ENCODE peak calls at places on chromosomes 7 and 10, in seven cellular contexts. One of them, this sample, is unnamed.

GRCh38 chr7:70040971-70041766 is 442.9 kb downstream of the AUTS2 start:
- DNase-seq in astrocyte of the cerebellum: peak
- DNase-seq in PC-9: no peak
- DNase-seq in HFFc6: no peak
- DNase-seq in mammary epithelial cell: no peak
- DNase-seq in AG09319: no peak
- DNase-seq in foreskin fibroblast: no peak
- DNase-seq in this sample: no peak

GRCh38 chr7:158581440-158582088 is 6.1 kb downstream of the PTPRN2 start:
- DNase-seq in astrocyte of the cerebellum: no peak
- DNase-seq in PC-9: peak
- DNase-seq in HFFc6: no peak
- DNase-seq in mammary epithelial cell: no peak
- DNase-seq in AG09319: no peak
- DNase-seq in foreskin fibroblast: no peak
- DNase-seq in this sample: no peak

GRCh38 chr7:98622926-98623325 is 5.8 kb downstream of the NPTX2 start:
- DNase-seq in astrocyte of the cerebellum: no peak
- DNase-seq in PC-9: no peak
- DNase-seq in HFFc6: no peak
- DNase-seq in mammary epithelial cell: no peak
- DNase-seq in AG09319: no peak
- DNase-seq in foreskin fibroblast: no peak
- DNase-seq in this sample: no peak

GRCh38 chr10:103756277-103756869 is 99.0 kb downstream of the SH3PXD2A start:
- DNase-seq in astrocyte of the cerebellum: no peak
- DNase-seq in PC-9: no peak
- DNase-seq in HFFc6: no peak
- DNase-seq in mammary epithelial cell: no peak
- DNase-seq in AG09319: no peak
- DNase-seq in foreskin fibroblast: no peak
- DNase-seq in this sample: no peak

GRCh38 chr10:3886191-3886590 is 101.2 kb upstream of the KLF6 start:
- DNase-seq in astrocyte of the cerebellum: no peak
- DNase-seq in PC-9: no peak
- DNase-seq in HFFc6: no peak
- DNase-seq in mammary epithelial cell: no peak
- DNase-seq in AG09319: no peak
- DNase-seq in foreskin fibroblast: no peak
- DNase-seq in this sample: no peak

GRCh38 chr10:121598261-121599249 is at the start of gene FGFR2:
- DNase-seq in astrocyte of the cerebellum: no peak
- DNase-seq in PC-9: no peak
- DNase-seq in HFFc6: no peak
- DNase-seq in mammary epithelial cell: peak
- DNase-seq in AG09319: no peak
- DNase-seq in foreskin fibroblast: peak
- DNase-seq in this sample: peak

GRCh38 chr10:118818621-118819221 is 64.0 kb upstream of the CACUL1 start:
- DNase-seq in astrocyte of the cerebellum: no peak
- DNase-seq in PC-9: no peak
- DNase-seq in HFFc6: no peak
- DNase-seq in mammary epithelial cell: no peak
- DNase-seq in AG09319: no peak
- DNase-seq in foreskin fibroblast: no peak
- DNase-seq in this sample: no peak

GRCh38 chr7:264541-265191 is 25.3 kb upstream of the FOXL3 start:
- DNase-seq in astrocyte of the cerebellum: no peak
- DNase-seq in PC-9: peak
- DNase-seq in HFFc6: no peak
- DNase-seq in mammary epithelial cell: no peak
- DNase-seq in AG09319: no peak
- DNase-seq in foreskin fibroblast: no peak
- DNase-seq in this sample: no peak

GRCh38 chr10:128817636-128818035 is 649.4 kb upstream of the MGMT start:
- DNase-seq in astrocyte of the cerebellum: no peak
- DNase-seq in PC-9: no peak
- DNase-seq in HFFc6: no peak
- DNase-seq in mammary epithelial cell: no peak
- DNase-seq in AG09319: no peak
- DNase-seq in foreskin fibroblast: no peak
- DNase-seq in this sample: no peak

GRCh38 chr7:100894860-100895700 is 608 bp downstream of the ACHE start:
- DNase-seq in astrocyte of the cerebellum: no peak
- DNase-seq in PC-9: peak
- DNase-seq in HFFc6: no peak
- DNase-seq in mammary epithelial cell: no peak
- DNase-seq in AG09319: no peak
- DNase-seq in foreskin fibroblast: no peak
- DNase-seq in this sample: peak

GRCh38 chr7:54339074-54339473 is 203.1 kb upstream of the VSTM2A start:
- DNase-seq in astrocyte of the cerebellum: peak
- DNase-seq in PC-9: no peak
- DNase-seq in HFFc6: no peak
- DNase-seq in mammary epithelial cell: no peak
- DNase-seq in AG09319: no peak
- DNase-seq in foreskin fibroblast: peak
- DNase-seq in this sample: no peak

GRCh38 chr7:23299770-23300300 is 696 bp downstream of the MALSU1 start:
- DNase-seq in astrocyte of the cerebellum: no peak
- DNase-seq in PC-9: no peak
- DNase-seq in HFFc6: no peak
- DNase-seq in mammary epithelial cell: no peak
- DNase-seq in AG09319: no peak
- DNase-seq in foreskin fibroblast: no peak
- DNase-seq in this sample: no peak

GRCh38 chr7:17625038-17625437 is 315.3 kb downstream of the SNX13 start:
- DNase-seq in astrocyte of the cerebellum: peak
- DNase-seq in PC-9: no peak
- DNase-seq in HFFc6: peak
- DNase-seq in mammary epithelial cell: peak
- DNase-seq in AG09319: no peak
- DNase-seq in foreskin fibroblast: peak
- DNase-seq in this sample: no peak

GRCh38 chr7:106848851-106849442 is 16.1 kb upstream of the PIK3CG start:
- DNase-seq in astrocyte of the cerebellum: peak
- DNase-seq in PC-9: no peak
- DNase-seq in HFFc6: peak
- DNase-seq in mammary epithelial cell: peak
- DNase-seq in AG09319: no peak
- DNase-seq in foreskin fibroblast: peak
- DNase-seq in this sample: no peak

GRCh38 chr10:131849591-131850489 is 51.0 kb upstream of the PPP2R2D start:
- DNase-seq in astrocyte of the cerebellum: no peak
- DNase-seq in PC-9: no peak
- DNase-seq in HFFc6: no peak
- DNase-seq in mammary epithelial cell: no peak
- DNase-seq in AG09319: no peak
- DNase-seq in foreskin fibroblast: no peak
- DNase-seq in this sample: no peak

GRCh38 chr10:90917231-90917967 is 3.5 kb downstream of the ANKRD1 start:
- DNase-seq in astrocyte of the cerebellum: no peak
- DNase-seq in PC-9: no peak
- DNase-seq in HFFc6: peak
- DNase-seq in mammary epithelial cell: no peak
- DNase-seq in AG09319: no peak
- DNase-seq in foreskin fibroblast: no peak
- DNase-seq in this sample: no peak

GRCh38 chr7:47336178-47337020 is 245.5 kb downstream of the TNS3 start:
- DNase-seq in astrocyte of the cerebellum: no peak
- DNase-seq in PC-9: no peak
- DNase-seq in HFFc6: peak
- DNase-seq in mammary epithelial cell: peak
- DNase-seq in AG09319: peak
- DNase-seq in foreskin fibroblast: peak
- DNase-seq in this sample: no peak

GRCh38 chr10:28796606-28797512 is 119.5 kb downstream of the BAMBI start:
- DNase-seq in astrocyte of the cerebellum: peak
- DNase-seq in PC-9: no peak
- DNase-seq in HFFc6: no peak
- DNase-seq in mammary epithelial cell: no peak
- DNase-seq in AG09319: no peak
- DNase-seq in foreskin fibroblast: no peak
- DNase-seq in this sample: no peak

GRCh38 chr10:23293145-23293724 is 51.4 kb downstream of the C10orf67 start:
- DNase-seq in astrocyte of the cerebellum: peak
- DNase-seq in PC-9: no peak
- DNase-seq in HFFc6: peak
- DNase-seq in mammary epithelial cell: peak
- DNase-seq in AG09319: no peak
- DNase-seq in foreskin fibroblast: no peak
- DNase-seq in this sample: peak

GRCh38 chr10:30092151-30092790 is 32.9 kb upstream of the JCAD start:
- DNase-seq in astrocyte of the cerebellum: no peak
- DNase-seq in PC-9: no peak
- DNase-seq in HFFc6: peak
- DNase-seq in mammary epithelial cell: peak
- DNase-seq in AG09319: no peak
- DNase-seq in foreskin fibroblast: peak
- DNase-seq in this sample: no peak

GRCh38 chr10:24376731-24377130 is 167.8 kb downstream of the KIAA1217 start:
- DNase-seq in astrocyte of the cerebellum: no peak
- DNase-seq in PC-9: no peak
- DNase-seq in HFFc6: no peak
- DNase-seq in mammary epithelial cell: no peak
- DNase-seq in AG09319: no peak
- DNase-seq in foreskin fibroblast: no peak
- DNase-seq in this sample: no peak

GRCh38 chr10:24367688-24368087 is 158.8 kb downstream of the KIAA1217 start:
- DNase-seq in astrocyte of the cerebellum: no peak
- DNase-seq in PC-9: no peak
- DNase-seq in HFFc6: no peak
- DNase-seq in mammary epithelial cell: no peak
- DNase-seq in AG09319: no peak
- DNase-seq in foreskin fibroblast: no peak
- DNase-seq in this sample: no peak

GRCh38 chr10:24374134-24374915 is 165.4 kb downstream of the KIAA1217 start:
- DNase-seq in astrocyte of the cerebellum: peak
- DNase-seq in PC-9: no peak
- DNase-seq in HFFc6: peak
- DNase-seq in mammary epithelial cell: peak
- DNase-seq in AG09319: no peak
- DNase-seq in foreskin fibroblast: peak
- DNase-seq in this sample: no peak

GRCh38 chr10:24375510-24375909 is 166.6 kb downstream of the KIAA1217 start:
- DNase-seq in astrocyte of the cerebellum: no peak
- DNase-seq in PC-9: no peak
- DNase-seq in HFFc6: no peak
- DNase-seq in mammary epithelial cell: no peak
- DNase-seq in AG09319: no peak
- DNase-seq in foreskin fibroblast: no peak
- DNase-seq in this sample: no peak

GRCh38 chr10:24370877-24371276 is 161.9 kb downstream of the KIAA1217 start:
- DNase-seq in astrocyte of the cerebellum: no peak
- DNase-seq in PC-9: no peak
- DNase-seq in HFFc6: no peak
- DNase-seq in mammary epithelial cell: no peak
- DNase-seq in AG09319: no peak
- DNase-seq in foreskin fibroblast: no peak
- DNase-seq in this sample: no peak
- TF ChIP-seq CTCF in astrocyte of the cerebellum: no peak
- TF ChIP-seq CTCF in PC-9: no peak
- TF ChIP-seq CTCF in HFFc6: no peak
- TF ChIP-seq CTCF in mammary epithelial cell: no peak
- TF ChIP-seq CTCF in AG09319: no peak
- TF ChIP-seq CTCF in foreskin fibroblast: peak
- TF ChIP-seq CTCF in this sample: no peak

GRCh38 chr7:1431226-1431625 is 28.0 kb downstream of the MICALL2 start:
- DNase-seq in astrocyte of the cerebellum: no peak
- DNase-seq in PC-9: no peak
- DNase-seq in HFFc6: no peak
- DNase-seq in mammary epithelial cell: no peak
- DNase-seq in AG09319: no peak
- DNase-seq in foreskin fibroblast: no peak
- DNase-seq in this sample: no peak
- TF ChIP-seq CTCF in astrocyte of the cerebellum: no peak
- TF ChIP-seq CTCF in PC-9: no peak
- TF ChIP-seq CTCF in HFFc6: no peak
- TF ChIP-seq CTCF in mammary epithelial cell: no peak
- TF ChIP-seq CTCF in AG09319: no peak
- TF ChIP-seq CTCF in foreskin fibroblast: no peak
- TF ChIP-seq CTCF in this sample: no peak

DNA sequence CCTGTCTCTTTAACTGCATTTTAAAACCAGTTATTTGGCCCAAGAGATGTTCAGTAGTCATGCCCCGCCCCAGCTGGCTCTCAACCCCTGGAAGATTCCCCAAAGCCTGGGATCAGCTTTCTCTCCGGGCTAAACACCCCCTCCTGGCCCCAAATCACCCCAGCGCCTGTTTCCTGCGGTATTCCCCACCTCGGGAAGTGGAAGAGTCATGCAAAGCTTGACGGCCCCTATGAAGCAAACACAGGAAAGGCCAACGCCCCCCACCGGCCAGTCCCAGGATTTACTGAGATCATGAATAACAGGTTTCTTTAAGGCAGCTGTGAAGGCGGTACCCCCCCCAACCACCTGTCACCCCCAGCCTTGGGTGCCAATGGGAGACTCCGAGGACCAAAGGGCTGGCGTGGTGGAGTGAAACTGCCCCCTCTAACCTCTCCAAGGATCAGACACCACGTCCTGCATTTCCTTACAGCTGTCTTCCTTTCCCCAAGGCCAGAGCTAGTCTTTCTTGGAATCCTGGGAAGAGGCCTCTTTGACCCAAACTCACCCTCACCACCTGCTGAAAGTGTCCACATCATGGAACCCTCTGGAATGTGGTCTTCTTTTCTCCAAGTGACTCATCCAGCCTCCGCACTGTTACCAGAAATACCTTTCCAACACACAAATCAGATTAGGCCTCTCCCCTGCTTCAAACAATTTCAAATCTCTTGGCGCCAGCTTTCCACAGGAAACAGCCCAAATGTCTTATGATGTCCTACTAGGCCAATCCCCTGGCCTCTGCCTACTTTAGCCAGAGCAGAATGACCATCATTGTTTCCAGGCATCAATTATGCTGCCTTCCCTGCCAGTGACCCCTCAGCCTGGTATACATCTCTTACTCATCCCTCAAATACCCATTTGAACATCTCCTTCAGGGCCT is 301.5 kb downstream of the ZEB1 start:
- DNase-seq in astrocyte of the cerebellum: peak
- DNase-seq in PC-9: no peak
- DNase-seq in HFFc6: peak
- DNase-seq in mammary epithelial cell: no peak
- DNase-seq in AG09319: peak
- DNase-seq in foreskin fibroblast: no peak
- DNase-seq in this sample: no peak
- TF ChIP-seq CTCF in astrocyte of the cerebellum: peak
- TF ChIP-seq CTCF in PC-9: no peak
- TF ChIP-seq CTCF in HFFc6: peak
- TF ChIP-seq CTCF in mammary epithelial cell: no peak
- TF ChIP-seq CTCF in AG09319: peak
- TF ChIP-seq CTCF in foreskin fibroblast: peak
- TF ChIP-seq CTCF in this sample: no peak

DNA sequence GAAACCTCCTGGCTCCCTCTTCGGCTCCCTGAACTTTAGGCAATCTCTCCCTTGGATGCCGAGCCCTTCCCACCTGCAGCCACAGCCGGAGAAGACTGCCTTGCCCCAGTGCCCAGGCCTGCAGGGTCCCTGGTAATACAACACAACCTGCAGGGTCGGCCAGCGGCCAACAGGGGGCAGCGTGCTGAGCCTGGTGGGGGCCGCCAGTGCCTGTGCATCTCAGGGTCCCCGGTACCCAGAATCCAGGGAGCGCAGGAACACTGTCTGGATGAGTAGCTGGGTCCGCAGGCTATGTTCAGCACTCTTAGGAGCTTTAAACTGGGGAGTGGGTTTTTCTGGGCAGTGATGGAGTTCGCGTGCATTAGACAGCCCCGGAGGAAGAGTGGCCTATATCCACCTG is 17.5 kb upstream of the C10orf71 start:
- DNase-seq in astrocyte of the cerebellum: no peak
- DNase-seq in PC-9: no peak
- DNase-seq in HFFc6: no peak
- DNase-seq in mammary epithelial cell: no peak
- DNase-seq in AG09319: no peak
- DNase-seq in foreskin fibroblast: no peak
- DNase-seq in this sample: no peak
- TF ChIP-seq CTCF in astrocyte of the cerebellum: peak
- TF ChIP-seq CTCF in PC-9: peak
- TF ChIP-seq CTCF in HFFc6: peak
- TF ChIP-seq CTCF in mammary epithelial cell: no peak
- TF ChIP-seq CTCF in AG09319: peak
- TF ChIP-seq CTCF in foreskin fibroblast: no peak
- TF ChIP-seq CTCF in this sample: no peak